ENCODE peak calls at places on chromosomes 4 and X, in five cellular contexts. A is H1, V is HepG2, G is GM12878, B is NT2/D1. X is an unnamed sample.

GRCh38 chr4:106287353-106287969 is 28.5 kb downstream of the TBCK start:
- DNase-seq in A (no peak), V (peak), G (no peak), B (no peak), X (peak)

GRCh38 chr4:120452006-120452405 is 385.4 kb upstream of the MAD2L1 start:
- DNase-seq in A (no peak), V (no peak), G (no peak), B (no peak), X (no peak)

GRCh38 chrX:136497556-136498048 is at the start of gene HTATSF1:
- DNase-seq in A (peak), V (no peak), G (no peak), B (no peak), X (peak)

GRCh38 chr4:37304612-37305011 is 60.1 kb downstream of the NWD2 start:
- DNase-seq in A (no peak), V (no peak), G (no peak), B (no peak), X (no peak)

GRCh38 chr4:156293657-156294297 is 340.1 kb upstream of the CTSO start:
- DNase-seq in A (no peak), V (no peak), G (no peak), B (no peak), X (no peak)

GRCh38 chrX:34653811-34654210 is 3.3 kb downstream of the TMEM47 start:
- DNase-seq in A (no peak), V (no peak), G (no peak), B (no peak), X (no peak)

GRCh38 chr4:186596346-186596745 is 41.0 kb upstream of the MTNR1A start:
- DNase-seq in A (no peak), V (no peak), G (no peak), B (no peak), X (no peak)

GRCh38 chr4:48262926-48263325 is 6.7 kb downstream of the TEC start:
- DNase-seq in A (no peak), V (no peak), G (no peak), B (no peak), X (no peak)

GRCh38 chrX:40684092-40684491 is 36.7 kb upstream of the CXorf38 start:
- DNase-seq in A (no peak), V (no peak), G (no peak), B (no peak), X (no peak)

GRCh38 chr4:39365931-39366771 is at the start of gene RFC1:
- DNase-seq in A (peak), V (peak), G (peak), B (peak), X (peak)

GRCh38 chr4:147340547-147341225 is 140.2 kb upstream of the EDNRA start:
- DNase-seq in A (no peak), V (no peak), G (peak), B (no peak), X (no peak)

GRCh38 chr4:73770917-73771316 is 30.5 kb downstream of the CXCL8 start:
- DNase-seq in A (no peak), V (no peak), G (no peak), B (no peak), X (no peak)

GRCh38 chrX:48071064-48071985 is at the start of gene ZNF630:
- DNase-seq in A (peak), V (no peak), G (peak), B (peak), X (peak)

GRCh38 chr4:7417639-7418038 is 17.1 kb downstream of the PSAPL1 start:
- DNase-seq in A (peak), V (no peak), G (no peak), B (no peak), X (no peak)

GRCh38 chr4:163941221-163941865 is 446.9 kb downstream of the TMA16 start:
- DNase-seq in A (no peak), V (no peak), G (no peak), B (no peak), X (no peak)

GRCh38 chr4:126954537-126955291 is 678.0 kb upstream of the INTU start:
- DNase-seq in A (no peak), V (no peak), G (no peak), B (no peak), X (no peak)

GRCh38 chrX:131988236-131988635 is 34.9 kb upstream of the STK26 start:
- DNase-seq in A (no peak), V (no peak), G (no peak), B (no peak), X (no peak)

GRCh38 chrX:131985526-131986049 is 37.5 kb upstream of the STK26 start:
- DNase-seq in A (no peak), V (peak), G (no peak), B (peak), X (no peak)

GRCh38 chrX:131987252-131987651 is 35.9 kb upstream of the STK26 start:
- DNase-seq in A (no peak), V (no peak), G (peak), B (no peak), X (no peak)
- TF ChIP-seq SUZ12 in A (no peak), V (no peak), G (no peak), B (no peak), X (no peak)

GRCh38 chr4:41132055-41132683 is 82.2 kb downstream of the APBB2 start:
- DNase-seq in A (no peak), V (peak), G (no peak), B (no peak), X (no peak)
- TF ChIP-seq SUZ12 in A (no peak), V (no peak), G (no peak), B (no peak), X (no peak)

DNA sequence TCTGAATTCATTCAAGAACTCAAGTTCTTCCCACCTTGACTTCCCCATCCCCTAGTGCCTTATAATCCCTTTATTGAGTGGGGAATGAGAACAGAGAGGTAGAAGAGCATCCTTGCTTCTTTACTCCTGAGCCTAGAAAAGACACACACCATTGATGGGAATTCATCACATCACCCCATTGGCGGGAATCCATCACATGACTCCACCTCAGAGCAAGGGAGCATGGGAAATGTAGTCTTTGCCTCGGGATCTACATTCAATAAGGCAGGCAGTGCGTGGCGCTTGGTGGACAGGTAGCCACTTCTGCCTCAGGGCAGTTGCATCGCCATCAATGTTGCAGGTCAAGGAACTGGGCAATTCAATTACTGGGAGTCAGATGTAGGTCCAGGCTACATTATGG is 50.7 kb downstream of the MXRA5 start:
- DNase-seq in A (peak), V (no peak), G (no peak), B (peak), X (peak)
- TF ChIP-seq SUZ12 in A (no peak), V (no peak), G (no peak), B (no peak), X (no peak)

DNA sequence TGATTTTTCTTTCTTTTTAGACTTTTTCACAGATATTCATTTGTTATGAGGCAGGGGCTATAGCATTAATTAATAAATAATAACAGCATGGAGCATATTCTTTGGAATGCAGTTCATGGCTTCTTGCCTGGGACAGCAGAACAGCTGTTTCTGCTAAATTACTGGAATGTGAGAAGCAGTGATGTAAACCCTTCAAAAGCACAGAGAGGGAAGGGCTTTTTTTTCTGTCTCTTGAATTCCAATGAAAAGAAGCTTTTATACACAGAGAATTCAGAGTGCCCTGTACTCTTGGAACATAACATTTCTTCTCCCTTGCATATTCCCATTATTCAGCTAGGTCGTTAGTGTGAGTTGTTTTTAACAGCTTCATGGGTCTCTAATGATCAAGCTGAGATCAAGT is 28.5 kb upstream of the ANK2 start:
- DNase-seq in A (no peak), V (no peak), G (no peak), B (no peak), X (no peak)
- TF ChIP-seq SUZ12 in A (no peak), V (no peak), G (no peak), B (no peak), X (no peak)